ENCODE peak calls at places on chromosomes 4 and X, in eight cellular contexts. One of them, this sample, is unnamed.
A peak's percentile ranks its signal among the peaks of the same experiment; 100 is the strongest.

GRCh38 chr4:153447175-153447887 is 18.8 kb upstream of the TMEM131L start:
- DNase-seq in AG04450: no peak
- DNase-seq in CD8-positive, alpha-beta T cell: no peak
- DNase-seq in nephron progenitor cell: no peak
- DNase-seq in astrocyte of the spinal cord: peak; percentile 45
- DNase-seq in ascending aorta: no peak
- DNase-seq in tibial artery: no peak
- DNase-seq in WERI-Rb-1: no peak
- DNase-seq in this sample: no peak

GRCh38 chr4:176193898-176194297 is 1.5 kb downstream of the SPATA4 start:
- DNase-seq in nephron progenitor cell: no peak
- DNase-seq in tibial artery: no peak
- DNase-seq in astrocyte of the spinal cord: peak; percentile 67
- DNase-seq in AG04450: peak; percentile 20
- DNase-seq in WERI-Rb-1: no peak
- DNase-seq in ascending aorta: no peak
- DNase-seq in CD8-positive, alpha-beta T cell: no peak
- DNase-seq in this sample: no peak

GRCh38 chr4:137495578-137495977 is 36.7 kb downstream of the PCDH18 start:
- DNase-seq in astrocyte of the spinal cord: no peak
- DNase-seq in WERI-Rb-1: no peak
- DNase-seq in ascending aorta: no peak
- DNase-seq in CD8-positive, alpha-beta T cell: no peak
- DNase-seq in nephron progenitor cell: no peak
- DNase-seq in AG04450: no peak
- DNase-seq in tibial artery: no peak
- DNase-seq in this sample: no peak

GRCh38 chr4:181157647-181158046 is 1085.6 kb upstream of the TENM3 start:
- DNase-seq in astrocyte of the spinal cord: no peak
- DNase-seq in tibial artery: no peak
- DNase-seq in WERI-Rb-1: no peak
- DNase-seq in AG04450: no peak
- DNase-seq in ascending aorta: no peak
- DNase-seq in nephron progenitor cell: no peak
- DNase-seq in CD8-positive, alpha-beta T cell: no peak
- DNase-seq in this sample: no peak

GRCh38 chrX:81875800-81876199 is 673.9 kb downstream of the SH3BGRL start:
- DNase-seq in tibial artery: no peak
- DNase-seq in CD8-positive, alpha-beta T cell: no peak
- DNase-seq in AG04450: no peak
- DNase-seq in nephron progenitor cell: no peak
- DNase-seq in WERI-Rb-1: no peak
- DNase-seq in astrocyte of the spinal cord: no peak
- DNase-seq in ascending aorta: no peak
- DNase-seq in this sample: no peak

GRCh38 chrX:50905334-50905733 is 5.2 kb upstream of the BMP15 start:
- DNase-seq in WERI-Rb-1: no peak
- DNase-seq in AG04450: no peak
- DNase-seq in astrocyte of the spinal cord: no peak
- DNase-seq in ascending aorta: no peak
- DNase-seq in CD8-positive, alpha-beta T cell: no peak
- DNase-seq in tibial artery: no peak
- DNase-seq in nephron progenitor cell: no peak
- DNase-seq in this sample: no peak

GRCh38 chr4:14280567-14280966 is 653.0 kb upstream of the BOD1L1 start:
- DNase-seq in astrocyte of the spinal cord: no peak
- DNase-seq in tibial artery: no peak
- DNase-seq in CD8-positive, alpha-beta T cell: no peak
- DNase-seq in AG04450: no peak
- DNase-seq in ascending aorta: no peak
- DNase-seq in WERI-Rb-1: no peak
- DNase-seq in nephron progenitor cell: no peak
- DNase-seq in this sample: no peak

GRCh38 chr4:52836120-52836519 is 26.0 kb upstream of the RASL11B start:
- DNase-seq in AG04450: no peak
- DNase-seq in astrocyte of the spinal cord: no peak
- DNase-seq in nephron progenitor cell: no peak
- DNase-seq in WERI-Rb-1: no peak
- DNase-seq in tibial artery: no peak
- DNase-seq in ascending aorta: no peak
- DNase-seq in CD8-positive, alpha-beta T cell: no peak
- DNase-seq in this sample: no peak

GRCh38 chrX:16822723-16823122 is 36.5 kb downstream of the TXLNG start:
- DNase-seq in AG04450: no peak
- DNase-seq in astrocyte of the spinal cord: peak; percentile 76
- DNase-seq in CD8-positive, alpha-beta T cell: no peak
- DNase-seq in ascending aorta: no peak
- DNase-seq in WERI-Rb-1: no peak
- DNase-seq in tibial artery: no peak
- DNase-seq in nephron progenitor cell: no peak
- DNase-seq in this sample: no peak

GRCh38 chr4:70688795-70689231 is 481 bp downstream of the UTP3 start:
- DNase-seq in nephron progenitor cell: peak; percentile 32
- DNase-seq in CD8-positive, alpha-beta T cell: no peak
- DNase-seq in astrocyte of the spinal cord: no peak
- DNase-seq in ascending aorta: no peak
- DNase-seq in tibial artery: no peak
- DNase-seq in WERI-Rb-1: no peak
- DNase-seq in AG04450: no peak
- DNase-seq in this sample: no peak

GRCh38 chr4:10521386-10521785 is 64.2 kb upstream of the ZNF518B start:
- DNase-seq in ascending aorta: no peak
- DNase-seq in AG04450: no peak
- DNase-seq in astrocyte of the spinal cord: no peak
- DNase-seq in WERI-Rb-1: peak; percentile 51
- DNase-seq in tibial artery: no peak
- DNase-seq in CD8-positive, alpha-beta T cell: no peak
- DNase-seq in nephron progenitor cell: no peak
- DNase-seq in this sample: no peak

GRCh38 chr4:99723555-99724450 is 66.2 kb upstream of the C4orf54 start:
- DNase-seq in CD8-positive, alpha-beta T cell: no peak
- DNase-seq in ascending aorta: peak; percentile 69
- DNase-seq in nephron progenitor cell: no peak
- DNase-seq in WERI-Rb-1: no peak
- DNase-seq in astrocyte of the spinal cord: peak; percentile 54
- DNase-seq in tibial artery: peak; percentile 83
- DNase-seq in AG04450: peak; percentile 63
- DNase-seq in this sample: no peak

GRCh38 chr4:99734583-99735322 is 77.1 kb upstream of the C4orf54 start:
- DNase-seq in astrocyte of the spinal cord: no peak
- DNase-seq in CD8-positive, alpha-beta T cell: no peak
- DNase-seq in nephron progenitor cell: no peak
- DNase-seq in tibial artery: no peak
- DNase-seq in WERI-Rb-1: no peak
- DNase-seq in AG04450: no peak
- DNase-seq in ascending aorta: no peak
- DNase-seq in this sample: no peak

DNA sequence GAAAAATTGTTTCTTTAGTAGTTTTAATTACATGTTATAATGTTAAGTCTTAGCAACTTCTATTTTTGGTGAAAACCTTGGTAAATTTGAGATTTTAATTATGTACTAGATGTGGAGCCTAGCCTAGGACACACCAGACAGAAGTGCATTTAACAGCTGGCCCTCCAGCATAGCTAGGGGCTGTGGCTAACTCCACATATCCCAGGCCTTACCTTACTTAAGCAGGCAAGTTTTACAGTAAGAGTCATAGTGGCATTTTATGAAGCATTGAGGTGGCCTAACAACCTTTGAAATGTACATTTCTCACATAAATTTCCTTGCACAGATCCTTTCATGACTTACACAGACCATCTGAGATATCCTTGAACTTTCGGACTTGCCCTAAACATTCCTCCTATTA is 71.6 kb upstream of the C4orf54 start:
- DNase-seq in nephron progenitor cell: no peak
- DNase-seq in AG04450: no peak
- DNase-seq in tibial artery: no peak
- DNase-seq in CD8-positive, alpha-beta T cell: no peak
- DNase-seq in ascending aorta: no peak
- DNase-seq in astrocyte of the spinal cord: no peak
- DNase-seq in WERI-Rb-1: no peak
- DNase-seq in this sample: no peak
- TF ChIP-seq CTCF in nephron progenitor cell: no peak
- TF ChIP-seq CTCF in AG04450: no peak
- TF ChIP-seq CTCF in tibial artery: no peak
- TF ChIP-seq CTCF in CD8-positive, alpha-beta T cell: no peak
- TF ChIP-seq CTCF in ascending aorta: no peak
- TF ChIP-seq CTCF in astrocyte of the spinal cord: no peak
- TF ChIP-seq CTCF in WERI-Rb-1: no peak
- TF ChIP-seq CTCF in this sample: no peak

DNA sequence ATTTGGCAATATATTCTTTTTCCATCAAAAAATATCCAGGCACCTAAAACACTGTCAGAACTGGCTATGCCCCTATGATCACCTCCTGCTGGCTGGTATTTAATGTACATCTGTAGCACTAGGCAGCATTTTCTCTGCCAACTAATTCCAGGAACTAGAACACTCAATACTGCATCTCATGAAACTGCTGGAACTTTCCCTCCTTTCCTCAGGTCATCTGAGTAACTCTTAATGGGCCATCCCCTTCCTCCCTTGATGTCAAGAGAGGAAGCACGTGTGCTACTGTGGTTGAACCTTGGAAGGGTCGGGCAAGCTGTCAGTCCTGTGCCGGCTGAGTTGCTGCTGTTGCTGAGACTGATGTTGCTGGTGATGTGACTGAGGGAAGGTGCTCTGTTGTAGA is 39.4 kb downstream of the TMEM165 start:
- DNase-seq in ascending aorta: no peak
- DNase-seq in astrocyte of the spinal cord: peak; percentile 25
- DNase-seq in WERI-Rb-1: no peak
- DNase-seq in AG04450: no peak
- DNase-seq in nephron progenitor cell: no peak
- DNase-seq in CD8-positive, alpha-beta T cell: no peak
- DNase-seq in tibial artery: no peak
- DNase-seq in this sample: peak; percentile 29
- TF ChIP-seq CTCF in ascending aorta: peak; percentile 6
- TF ChIP-seq CTCF in astrocyte of the spinal cord: peak; percentile 25
- TF ChIP-seq CTCF in WERI-Rb-1: no peak
- TF ChIP-seq CTCF in AG04450: peak; percentile 56
- TF ChIP-seq CTCF in nephron progenitor cell: no peak
- TF ChIP-seq CTCF in CD8-positive, alpha-beta T cell: no peak
- TF ChIP-seq CTCF in tibial artery: no peak
- TF ChIP-seq CTCF in this sample: peak; percentile 44

GRCh38 chr4:139692300-139693012 is 26.8 kb downstream of the MGST2 start:
- DNase-seq in CD8-positive, alpha-beta T cell: no peak
- DNase-seq in tibial artery: no peak
- DNase-seq in astrocyte of the spinal cord: no peak
- DNase-seq in WERI-Rb-1: peak; percentile 58
- DNase-seq in nephron progenitor cell: no peak
- DNase-seq in ascending aorta: no peak
- DNase-seq in AG04450: no peak
- DNase-seq in this sample: peak; percentile 32
- TF ChIP-seq CTCF in CD8-positive, alpha-beta T cell: no peak
- TF ChIP-seq CTCF in tibial artery: no peak
- TF ChIP-seq CTCF in astrocyte of the spinal cord: peak; percentile 29
- TF ChIP-seq CTCF in WERI-Rb-1: peak; percentile 72
- TF ChIP-seq CTCF in nephron progenitor cell: no peak
- TF ChIP-seq CTCF in ascending aorta: no peak
- TF ChIP-seq CTCF in AG04450: peak; percentile 17
- TF ChIP-seq CTCF in this sample: no peak

GRCh38 chr4:169286562-169287301 is 16.0 kb upstream of the SH3RF1 start:
- DNase-seq in nephron progenitor cell: no peak
- DNase-seq in CD8-positive, alpha-beta T cell: no peak
- DNase-seq in WERI-Rb-1: peak; percentile 22
- DNase-seq in tibial artery: no peak
- DNase-seq in AG04450: no peak
- DNase-seq in ascending aorta: no peak
- DNase-seq in astrocyte of the spinal cord: no peak
- DNase-seq in this sample: no peak
- TF ChIP-seq CTCF in nephron progenitor cell: peak; percentile 19
- TF ChIP-seq CTCF in CD8-positive, alpha-beta T cell: no peak
- TF ChIP-seq CTCF in WERI-Rb-1: peak; percentile 60
- TF ChIP-seq CTCF in tibial artery: no peak
- TF ChIP-seq CTCF in AG04450: no peak
- TF ChIP-seq CTCF in ascending aorta: no peak
- TF ChIP-seq CTCF in astrocyte of the spinal cord: no peak
- TF ChIP-seq CTCF in this sample: peak; percentile 21

GRCh38 chr4:140012688-140013087 is 141.3 kb downstream of the MAML3 start:
- DNase-seq in CD8-positive, alpha-beta T cell: peak; percentile 76
- DNase-seq in nephron progenitor cell: peak; percentile 17
- DNase-seq in ascending aorta: peak; percentile 75
- DNase-seq in AG04450: peak; percentile 77
- DNase-seq in astrocyte of the spinal cord: peak; percentile 89
- DNase-seq in tibial artery: no peak
- DNase-seq in WERI-Rb-1: peak; percentile 51
- DNase-seq in this sample: peak; percentile 56
- TF ChIP-seq CTCF in CD8-positive, alpha-beta T cell: peak; percentile 81
- TF ChIP-seq CTCF in nephron progenitor cell: peak; percentile 34
- TF ChIP-seq CTCF in ascending aorta: peak; percentile 50
- TF ChIP-seq CTCF in AG04450: peak; percentile 80
- TF ChIP-seq CTCF in astrocyte of the spinal cord: peak; percentile 73
- TF ChIP-seq CTCF in tibial artery: peak; percentile 57
- TF ChIP-seq CTCF in WERI-Rb-1: peak; percentile 41
- TF ChIP-seq CTCF in this sample: peak; percentile 40

This sample was measured in endothelial cell.